ENCODE peak calls at places on chromosomes 3 and 15, in five cellular contexts. One of them, this sample, is unnamed.

GRCh38 chr15:50116477-50116876 is 2.6 kb downstream of the ATP8B4 start:
- DNase-seq in Caco-2: peak; percentile 38
- DNase-seq in IMR-90: peak; percentile 19
- DNase-seq in cardiac muscle cell: peak; percentile 42
- DNase-seq in HFF-Myc: no peak
- DNase-seq in this sample: no peak

GRCh38 chr15:78035319-78035718 is 42.2 kb downstream of the TBC1D2B start:
- DNase-seq in HFF-Myc: no peak
- DNase-seq in IMR-90: no peak
- DNase-seq in Caco-2: no peak
- DNase-seq in cardiac muscle cell: peak; percentile 30
- DNase-seq in this sample: no peak

GRCh38 chr15:44286814-44287555 is 1.5 kb upstream of the GOLM2 start:
- DNase-seq in HFF-Myc: no peak
- DNase-seq in cardiac muscle cell: no peak
- DNase-seq in IMR-90: no peak
- DNase-seq in Caco-2: no peak
- DNase-seq in this sample: no peak

GRCh38 chr3:187750041-187750512 is 4.8 kb upstream of the BCL6 start:
- DNase-seq in HFF-Myc: no peak
- DNase-seq in IMR-90: peak; percentile 42
- DNase-seq in cardiac muscle cell: peak; percentile 74
- DNase-seq in Caco-2: peak; percentile 94
- DNase-seq in this sample: no peak

GRCh38 chr3:16176391-16177030 is 2.0 kb downstream of the GALNT15 start:
- DNase-seq in IMR-90: peak; percentile 33
- DNase-seq in HFF-Myc: no peak
- DNase-seq in cardiac muscle cell: no peak
- DNase-seq in Caco-2: no peak
- DNase-seq in this sample: no peak

GRCh38 chr15:53009093-53009492 is 219.0 kb upstream of the ONECUT1 start:
- DNase-seq in HFF-Myc: no peak
- DNase-seq in cardiac muscle cell: no peak
- DNase-seq in IMR-90: no peak
- DNase-seq in Caco-2: no peak
- DNase-seq in this sample: no peak

GRCh38 chr15:74157868-74158827 is 15.4 kb upstream of the ISLR start:
- DNase-seq in IMR-90: no peak
- DNase-seq in HFF-Myc: no peak
- DNase-seq in cardiac muscle cell: no peak
- DNase-seq in Caco-2: no peak
- DNase-seq in this sample: no peak

GRCh38 chr15:69189157-69189556 is 28.7 kb downstream of the GLCE start:
- DNase-seq in Caco-2: no peak
- DNase-seq in cardiac muscle cell: no peak
- DNase-seq in IMR-90: no peak
- DNase-seq in HFF-Myc: no peak
- DNase-seq in this sample: no peak

GRCh38 chr3:171936231-171936841 is 93.2 kb downstream of the TMEM212 start:
- DNase-seq in HFF-Myc: no peak
- DNase-seq in Caco-2: peak; percentile 54
- DNase-seq in cardiac muscle cell: no peak
- DNase-seq in IMR-90: peak; percentile 78
- DNase-seq in this sample: no peak

GRCh38 chr15:99031681-99032080 is 24.1 kb upstream of the PGPEP1L start:
- DNase-seq in cardiac muscle cell: no peak
- DNase-seq in HFF-Myc: no peak
- DNase-seq in Caco-2: no peak
- DNase-seq in IMR-90: no peak
- DNase-seq in this sample: no peak

GRCh38 chr3:109806929-109807328 is 469.6 kb upstream of the DPPA4 start:
- DNase-seq in HFF-Myc: peak; percentile 37
- DNase-seq in cardiac muscle cell: no peak
- DNase-seq in Caco-2: no peak
- DNase-seq in IMR-90: peak; percentile 56
- DNase-seq in this sample: no peak

GRCh38 chr3:190051643-190052042 is 69.1 kb downstream of the P3H2 start:
- DNase-seq in HFF-Myc: no peak
- DNase-seq in Caco-2: no peak
- DNase-seq in cardiac muscle cell: no peak
- DNase-seq in IMR-90: no peak
- DNase-seq in this sample: no peak

GRCh38 chr3:99875925-99876781 is 58.5 kb downstream of the CMSS1 start:
- DNase-seq in IMR-90: peak; percentile 79
- DNase-seq in Caco-2: peak; percentile 82
- DNase-seq in HFF-Myc: no peak
- DNase-seq in cardiac muscle cell: peak; percentile 93
- DNase-seq in this sample: peak; percentile 91

GRCh38 chr3:170868577-170869239 is 1.3 kb downstream of the RPL22L1 start:
- DNase-seq in Caco-2: no peak
- DNase-seq in HFF-Myc: no peak
- DNase-seq in IMR-90: no peak
- DNase-seq in cardiac muscle cell: no peak
- DNase-seq in this sample: no peak

GRCh38 chr15:69394556-69395282 is 19.4 kb upstream of the KIF23 start:
- DNase-seq in Caco-2: peak; percentile 71
- DNase-seq in IMR-90: peak; percentile 64
- DNase-seq in cardiac muscle cell: peak; percentile 88
- DNase-seq in HFF-Myc: peak; percentile 45
- DNase-seq in this sample: peak; percentile 95

GRCh38 chr3:68915973-68916372 is 16.4 kb downstream of the TAFA4 start:
- DNase-seq in Caco-2: no peak
- DNase-seq in HFF-Myc: no peak
- DNase-seq in cardiac muscle cell: no peak
- DNase-seq in IMR-90: no peak
- DNase-seq in this sample: no peak

DNA sequence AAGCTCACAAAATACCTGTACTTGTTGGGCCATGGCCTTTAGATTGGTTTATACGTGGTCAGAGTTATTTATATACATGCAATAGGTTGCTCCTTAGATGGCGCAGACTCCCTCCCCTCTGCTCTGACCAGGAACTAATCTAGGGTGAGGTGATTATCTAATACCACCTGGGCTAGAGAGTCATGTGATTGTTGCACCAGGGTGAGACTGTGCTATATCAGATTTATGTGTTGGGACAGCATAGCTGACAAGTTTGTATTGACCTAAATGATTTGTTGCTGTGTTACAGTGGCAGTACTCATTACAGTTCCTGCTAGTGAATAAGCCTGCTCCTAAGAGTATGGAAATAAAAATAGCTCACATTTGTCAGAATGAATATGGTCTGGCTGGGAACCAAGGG is 7.2 kb upstream of the IQCF6 start:
- DNase-seq in HFF-Myc: no peak
- DNase-seq in Caco-2: no peak
- DNase-seq in IMR-90: no peak
- DNase-seq in cardiac muscle cell: no peak
- DNase-seq in this sample: no peak
- TF ChIP-seq CTCF in HFF-Myc: no peak
- TF ChIP-seq CTCF in Caco-2: no peak
- TF ChIP-seq CTCF in IMR-90: no peak
- TF ChIP-seq CTCF in cardiac muscle cell: no peak
- TF ChIP-seq CTCF in this sample: no peak

DNA sequence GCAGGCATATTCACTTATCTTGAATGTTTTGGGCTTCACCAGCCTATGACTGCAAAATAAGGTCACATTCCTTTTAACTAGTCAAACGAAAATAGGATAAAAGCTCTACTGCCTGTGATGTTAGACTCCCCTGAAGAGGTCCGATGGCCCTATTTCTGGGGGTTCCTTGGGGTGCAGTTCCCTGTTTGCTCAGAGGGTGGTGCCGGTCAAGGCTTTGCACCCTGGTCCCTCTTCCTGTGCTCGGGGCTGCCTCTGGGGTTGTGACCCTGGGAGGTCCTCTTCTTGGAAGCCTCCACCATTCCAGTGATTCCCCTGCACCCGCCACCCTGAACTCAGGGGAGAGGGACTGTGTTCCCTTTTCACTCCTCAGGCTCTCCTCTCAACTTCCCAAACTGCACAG is 86.7 kb upstream of the ANKRD34C start:
- DNase-seq in IMR-90: no peak
- DNase-seq in HFF-Myc: no peak
- DNase-seq in Caco-2: no peak
- DNase-seq in cardiac muscle cell: no peak
- DNase-seq in this sample: no peak
- TF ChIP-seq CTCF in IMR-90: no peak
- TF ChIP-seq CTCF in HFF-Myc: peak; percentile 21
- TF ChIP-seq CTCF in Caco-2: no peak
- TF ChIP-seq CTCF in cardiac muscle cell: no peak
- TF ChIP-seq CTCF in this sample: no peak

DNA sequence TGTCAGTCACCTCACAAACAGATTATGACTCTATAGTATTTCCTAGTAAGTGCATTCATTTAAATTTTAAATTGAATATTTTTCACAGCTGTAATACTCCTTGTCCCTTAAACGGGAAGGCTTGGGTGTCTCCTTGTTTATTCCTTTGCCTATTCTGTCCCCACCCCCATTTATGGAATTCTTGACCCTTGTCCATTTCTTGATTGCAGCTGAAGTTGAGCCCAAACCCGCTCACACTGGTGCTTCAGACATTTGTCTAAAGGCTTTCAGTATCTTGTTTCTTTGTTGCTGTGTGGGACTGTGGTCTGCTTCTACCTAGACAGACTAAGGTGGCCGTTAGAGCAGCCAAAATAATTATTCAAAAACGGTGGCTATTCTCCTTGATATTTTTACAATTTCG is 449.7 kb downstream of the FOXP1 start:
- DNase-seq in IMR-90: no peak
- DNase-seq in cardiac muscle cell: no peak
- DNase-seq in Caco-2: no peak
- DNase-seq in HFF-Myc: no peak
- DNase-seq in this sample: no peak
- TF ChIP-seq CTCF in IMR-90: no peak
- TF ChIP-seq CTCF in cardiac muscle cell: no peak
- TF ChIP-seq CTCF in Caco-2: no peak
- TF ChIP-seq CTCF in HFF-Myc: no peak
- TF ChIP-seq CTCF in this sample: no peak

GRCh38 chr15:45827275-45827674 is 192.4 kb downstream of the SQOR start:
- DNase-seq in HFF-Myc: no peak
- DNase-seq in Caco-2: no peak
- DNase-seq in IMR-90: no peak
- DNase-seq in cardiac muscle cell: peak; percentile 0
- DNase-seq in this sample: no peak
- TF ChIP-seq CTCF in HFF-Myc: no peak
- TF ChIP-seq CTCF in Caco-2: no peak
- TF ChIP-seq CTCF in IMR-90: no peak
- TF ChIP-seq CTCF in cardiac muscle cell: no peak
- TF ChIP-seq CTCF in this sample: no peak

DNA sequence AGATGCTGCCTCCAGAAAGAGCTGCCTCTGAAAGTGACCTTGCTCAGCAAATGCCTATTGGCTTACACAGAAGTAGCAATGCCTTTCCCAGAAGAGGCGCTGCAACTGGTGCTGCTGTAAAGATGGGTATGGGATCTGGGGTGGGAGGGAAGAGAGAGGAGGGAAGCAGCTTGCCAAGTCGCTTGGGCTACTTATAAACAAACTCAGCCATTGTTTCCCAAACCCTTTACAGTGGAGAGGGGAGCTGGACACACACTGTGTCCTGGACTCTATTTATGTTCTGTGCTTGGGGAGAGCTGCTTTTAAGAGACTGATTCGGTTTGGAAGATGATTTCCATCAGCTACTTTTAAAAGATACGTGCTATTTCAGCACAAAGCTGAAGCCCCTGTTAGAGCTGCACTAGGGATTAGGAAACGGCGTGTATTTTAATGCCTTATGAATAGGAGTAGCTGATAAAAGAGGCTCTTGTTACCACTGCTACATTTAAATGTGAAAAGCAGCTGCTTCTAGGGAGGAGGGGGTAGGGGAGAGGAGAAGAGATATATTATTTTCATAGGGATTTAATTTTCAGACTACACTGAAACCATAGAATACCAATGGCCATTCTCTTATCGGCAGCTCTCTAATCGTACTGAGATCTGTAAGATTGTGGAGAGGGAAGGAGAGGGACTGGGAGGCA is 440.6 kb downstream of the MCTP2 start:
- DNase-seq in Caco-2: no peak
- DNase-seq in IMR-90: peak; percentile 6
- DNase-seq in cardiac muscle cell: peak; percentile 61
- DNase-seq in HFF-Myc: no peak
- DNase-seq in this sample: no peak
- TF ChIP-seq CTCF in Caco-2: no peak
- TF ChIP-seq CTCF in IMR-90: no peak
- TF ChIP-seq CTCF in cardiac muscle cell: no peak
- TF ChIP-seq CTCF in HFF-Myc: no peak
- TF ChIP-seq CTCF in this sample: no peak

DNA sequence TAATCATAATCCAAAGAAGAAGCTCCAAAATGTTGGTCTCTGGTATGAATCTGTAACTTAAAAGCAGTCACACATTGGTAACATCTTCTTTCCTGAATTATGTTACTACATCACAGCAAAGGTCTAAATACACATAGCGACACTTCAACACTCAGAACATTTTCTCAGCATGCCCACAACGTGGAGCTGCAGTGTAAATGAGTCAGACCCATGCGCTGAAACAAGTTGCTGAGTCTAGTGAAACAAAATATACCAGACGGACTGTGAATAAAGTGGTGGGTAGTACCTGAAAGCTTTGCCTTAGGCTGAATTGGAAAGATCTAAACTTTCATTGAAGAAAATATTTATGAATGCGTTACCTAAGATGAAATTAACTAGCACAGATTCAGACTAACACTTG is 33.2 kb upstream of the GOLGA8B start:
- DNase-seq in IMR-90: peak; percentile 49
- DNase-seq in HFF-Myc: no peak
- DNase-seq in Caco-2: no peak
- DNase-seq in cardiac muscle cell: peak; percentile 69
- DNase-seq in this sample: no peak
- TF ChIP-seq CTCF in IMR-90: peak; percentile 29
- TF ChIP-seq CTCF in HFF-Myc: no peak
- TF ChIP-seq CTCF in Caco-2: no peak
- TF ChIP-seq CTCF in cardiac muscle cell: no peak
- TF ChIP-seq CTCF in this sample: peak; percentile 52

DNA sequence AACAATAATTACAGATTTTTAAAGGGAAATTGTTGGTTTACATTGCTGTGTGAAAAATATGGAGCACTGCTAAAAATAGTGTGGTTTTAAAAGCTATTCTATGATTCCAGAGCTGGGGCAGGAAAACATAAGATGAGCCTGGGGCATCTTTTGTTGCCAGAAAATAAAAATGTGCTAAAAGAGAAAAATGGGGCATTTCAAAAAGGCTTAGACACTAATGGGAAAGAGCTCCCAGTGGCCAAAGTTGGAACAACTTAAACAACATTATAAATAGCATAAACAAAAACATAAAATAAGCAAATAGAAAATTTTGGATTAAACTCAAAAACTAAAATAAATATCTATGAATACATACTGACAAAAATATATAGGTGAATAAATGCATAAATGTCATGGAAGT is 478.9 kb downstream of the NLGN1 start:
- DNase-seq in IMR-90: no peak
- DNase-seq in cardiac muscle cell: no peak
- DNase-seq in HFF-Myc: no peak
- DNase-seq in Caco-2: no peak
- DNase-seq in this sample: no peak
- TF ChIP-seq CTCF in IMR-90: peak; percentile 21
- TF ChIP-seq CTCF in cardiac muscle cell: peak; percentile 14
- TF ChIP-seq CTCF in HFF-Myc: no peak
- TF ChIP-seq CTCF in Caco-2: peak; percentile 44
- TF ChIP-seq CTCF in this sample: peak; percentile 50